ENCODE peak calls at places on chromosomes 1 and 21, in six cellular contexts. K is sigmoid colon, N is GM20000, A is GM04503, V is cerebellum, H is coronary artery. F is an unnamed sample.

GRCh38 chr1:57218487-57219079 is 205.3 kb downstream of the DAB1 start:
- DNase-seq in A (no peak), H (no peak), N (no peak), V (no peak), K (no peak), F (no peak)

GRCh38 chr1:171852273-171852672 is 11.0 kb downstream of the DNM3 start:
- DNase-seq in K (no peak), H (no peak), A (peak), V (no peak), N (no peak), F (no peak)

GRCh38 chr1:52032785-52033131 is 852 bp downstream of the KTI12 start:
- DNase-seq in V (peak), N (peak), A (no peak), H (peak), K (peak), F (peak)

GRCh38 chr1:36925251-36925650 is 109.1 kb downstream of the GRIK3 start:
- DNase-seq in K (peak), V (no peak), A (no peak), H (no peak), N (no peak), F (no peak)

GRCh38 chr21:34027727-34028461 is 45.5 kb upstream of the MRPS6 start:
- DNase-seq in V (no peak), N (no peak), K (no peak), H (no peak), A (no peak), F (no peak)

GRCh38 chr1:203522237-203522636 is 28.3 kb downstream of the OPTC start:
- DNase-seq in K (no peak), A (no peak), H (no peak), V (peak), N (no peak), F (no peak)

GRCh38 chr1:85344256-85344694 is 67.8 kb upstream of the BCL10 start:
- DNase-seq in A (no peak), N (no peak), H (no peak), V (no peak), K (no peak), F (no peak)

GRCh38 chr1:87249803-87250202 is 78.9 kb upstream of the LMO4 start:
- DNase-seq in V (no peak), H (no peak), A (no peak), K (no peak), N (no peak), F (no peak)

GRCh38 chr1:56216173-56216572 is 363.2 kb downstream of the PLPP3 start:
- DNase-seq in N (no peak), A (no peak), H (no peak), V (no peak), K (no peak), F (no peak)

GRCh38 chr1:223771814-223772770 is 59.8 kb downstream of the CAPN2 start:
- DNase-seq in V (no peak), H (no peak), A (peak), N (no peak), K (peak), F (peak)

GRCh38 chr1:93414749-93415148 is 33.2 kb upstream of the FNBP1L start:
- DNase-seq in K (no peak), V (no peak), H (no peak), N (peak), A (no peak), F (no peak)

GRCh38 chr1:218135358-218135757 is 149.7 kb upstream of the RRP15 start:
- DNase-seq in V (no peak), H (no peak), A (no peak), K (no peak), N (no peak), F (no peak)

GRCh38 chr21:42847051-42847707 is 32.2 kb downstream of the WDR4 start:
- DNase-seq in N (no peak), H (no peak), A (no peak), V (no peak), K (peak), F (no peak)

GRCh38 chr1:241614572-241614971 is 25.6 kb downstream of the CHML start:
- DNase-seq in N (no peak), A (no peak), K (no peak), V (no peak), H (no peak), F (no peak)

GRCh38 chr21:43306391-43306790 is 120.5 kb downstream of the SIK1 start:
- DNase-seq in K (peak), V (no peak), A (no peak), H (no peak), N (no peak), F (no peak)

GRCh38 chr1:73452522-73452921 is 745.5 kb downstream of the LRRIQ3 start:
- DNase-seq in V (no peak), A (no peak), N (no peak), H (no peak), K (no peak), F (no peak)

GRCh38 chr21:44710756-44711326 is 531 bp downstream of the TSPEAR start:
- DNase-seq in A (no peak), N (no peak), H (peak), V (no peak), K (peak), F (no peak)

GRCh38 chr1:224433041-224433670 is 1.4 kb downstream of the WDR26 start:
- DNase-seq in H (peak), V (peak), A (no peak), K (no peak), N (peak), F (no peak)